ENCODE peak calls at places on chromosomes 6 and 20, in ten cellular contexts. G is iris pigment epithelial cell; S is HEK293T; V is cardiac fibroblast; A is activated CD4-positive, alpha-beta T cell treated with anti-CD3 and anti-CD28 coated beads, Interleukin-2, amount 50 U/mL, for 24 hours; T is fibroblast of mammary gland; C is AG20443; K is T-cell; N is stimulated activated CD8-positive, alpha-beta memory T cell treated with anti-CD3 and anti-CD28 coated beads, Interleukin-15, amount 100 ng/mL, for 4 hours; M is NCI-H82. L is an unnamed sample.

GRCh38 chr6:3779574-3779849 is 28.0 kb upstream of the PXDC1 start:
- DNase-seq in G (no peak), S (no peak), V (no peak), A (no peak), T (no peak), C (no peak), K (no peak), N (no peak), M (no peak), L (no peak)

GRCh38 chr20:49283176-49283702 is 5.4 kb upstream of the ZNFX1 start:
- DNase-seq in G (no peak), S (no peak), V (no peak), A (no peak), T (no peak), C (no peak), K (no peak), N (no peak), M (peak), L (no peak)

GRCh38 chr20:44442298-44443070 is 33.2 kb upstream of the TTPAL start:
- DNase-seq in G (no peak), S (no peak), V (no peak), A (no peak), T (peak), C (peak), K (no peak), N (no peak), M (no peak), L (no peak)

GRCh38 chr20:13302647-13303425 is 81.8 kb downstream of the ISM1 start:
- DNase-seq in G (peak), S (peak), V (peak), A (no peak), T (peak), C (peak), K (peak), N (no peak), M (peak), L (peak)

GRCh38 chr6:87714093-87714809 is 12.2 kb upstream of the AKIRIN2 start:
- DNase-seq in G (peak), S (no peak), V (peak), A (no peak), T (peak), C (peak), K (no peak), N (no peak), M (no peak), L (peak)

GRCh38 chr6:155493694-155494143 is 38.1 kb upstream of the NOX3 start:
- DNase-seq in G (peak), S (no peak), V (peak), A (no peak), T (peak), C (peak), K (no peak), N (no peak), M (peak), L (peak)

GRCh38 chr20:48286571-48287551 is 501.6 kb upstream of the SULF2 start:
- DNase-seq in G (no peak), S (no peak), V (peak), A (no peak), T (no peak), C (peak), K (no peak), N (no peak), M (peak), L (no peak)

GRCh38 chr20:53579581-53580375 is 13.9 kb downstream of the ZNF217 start:
- DNase-seq in G (peak), S (peak), V (peak), A (no peak), T (peak), C (peak), K (no peak), N (no peak), M (no peak), L (peak)

GRCh38 chr6:157381631-157382621 is 936 bp downstream of the ZDHHC14 start:
- DNase-seq in G (peak), S (peak), V (peak), A (peak), T (peak), C (peak), K (peak), N (peak), M (peak), L (peak)

GRCh38 chr20:60695223-60695622 is 556.8 kb upstream of the CDH4 start:
- DNase-seq in G (peak), S (no peak), V (peak), A (no peak), T (peak), C (peak), K (no peak), N (no peak), M (no peak), L (no peak)

GRCh38 chr6:158441639-158442308 is 118.1 kb upstream of the TMEM181 start:
- DNase-seq in G (peak), S (no peak), V (no peak), A (no peak), T (peak), C (no peak), K (no peak), N (no peak), M (no peak), L (no peak)

GRCh38 chr6:144657691-144658090 is 372.6 kb downstream of the UTRN start:
- DNase-seq in G (peak), S (peak), V (no peak), A (no peak), T (no peak), C (no peak), K (no peak), N (no peak), M (no peak), L (peak)

GRCh38 chr6:96803106-96803481 is 34.2 kb downstream of the GPR63 start:
- DNase-seq in G (no peak), S (no peak), V (no peak), A (no peak), T (no peak), C (no peak), K (no peak), N (no peak), M (no peak), L (no peak)

GRCh38 chr20:46311039-46311650 is 2.8 kb upstream of the CDH22 start:
- DNase-seq in G (no peak), S (no peak), V (no peak), A (no peak), T (no peak), C (no peak), K (no peak), N (no peak), M (no peak), L (peak)

GRCh38 chr6:154236646-154237236 is 119.9 kb downstream of the IPCEF1 start:
- DNase-seq in G (no peak), S (no peak), V (no peak), A (no peak), T (no peak), C (no peak), K (no peak), N (no peak), M (no peak), L (no peak)

GRCh38 chr6:21987501-21987957 is 309.3 kb downstream of the PRL start:
- DNase-seq in G (peak), S (peak), V (peak), A (no peak), T (peak), C (peak), K (no peak), N (no peak), M (no peak), L (peak)

GRCh38 chr20:47411161-47411560 is 54.7 kb upstream of the ZMYND8 start:
- DNase-seq in G (no peak), S (no peak), V (no peak), A (no peak), T (no peak), C (no peak), K (no peak), N (no peak), M (no peak), L (no peak)

GRCh38 chr6:56144538-56145324 is 102.6 kb downstream of the COL21A1 start:
- DNase-seq in G (peak), S (no peak), V (peak), A (no peak), T (peak), C (peak), K (no peak), N (no peak), M (no peak), L (no peak)

GRCh38 chr6:90178294-90178678 is 118.4 kb downstream of the BACH2 start:
- DNase-seq in G (no peak), S (no peak), V (no peak), A (no peak), T (no peak), C (no peak), K (no peak), N (no peak), M (no peak), L (no peak)

GRCh38 chr6:38990475-38990874 is 58.1 kb upstream of the GLP1R start:
- DNase-seq in G (no peak), S (no peak), V (no peak), A (no peak), T (no peak), C (no peak), K (no peak), N (no peak), M (no peak), L (no peak)

GRCh38 chr6:52186480-52186879 is 305 bp downstream of the IL17A start:
- DNase-seq in G (no peak), S (no peak), V (no peak), A (no peak), T (no peak), C (no peak), K (no peak), N (no peak), M (no peak), L (no peak)

GRCh38 chr6:73832313-73832712 is 136.3 kb downstream of the CD109 start:
- DNase-seq in G (no peak), S (no peak), V (peak), A (no peak), T (peak), C (no peak), K (no peak), N (no peak), M (no peak), L (no peak)

GRCh38 chr6:27668442-27669275 is 195.8 kb upstream of the ZNF184 start:
- DNase-seq in G (peak), S (peak), V (peak), A (peak), T (peak), C (peak), K (no peak), N (no peak), M (peak), L (peak)

GRCh38 chr6:132161283-132161682 is 210.1 kb upstream of the CCN2 start:
- DNase-seq in G (peak), S (peak), V (peak), A (no peak), T (peak), C (peak), K (no peak), N (no peak), M (peak), L (peak)

GRCh38 chr6:51077967-51078518 is 259.4 kb downstream of the TFAP2B start:
- DNase-seq in G (no peak), S (no peak), V (no peak), A (no peak), T (no peak), C (no peak), K (no peak), N (no peak), M (peak), L (peak)

GRCh38 chr6:170152989-170153388 is 137.9 kb downstream of the DLL1 start:
- DNase-seq in G (peak), S (no peak), V (peak), A (no peak), T (no peak), C (no peak), K (no peak), N (no peak), M (no peak), L (peak)

GRCh38 chr6:120938164-120938875 is 396.0 kb downstream of the TBC1D32 start:
- DNase-seq in G (no peak), S (no peak), V (no peak), A (no peak), T (no peak), C (no peak), K (no peak), N (no peak), M (no peak), L (no peak)

GRCh38 chr6:138290563-138290962 is 72.3 kb upstream of the PBOV1 start:
- DNase-seq in G (no peak), S (no peak), V (no peak), A (no peak), T (no peak), C (no peak), K (no peak), N (no peak), M (no peak), L (no peak)

GRCh38 chr6:25717856-25718740 is 36.4 kb upstream of the SLC17A4 start:
- DNase-seq in G (peak), S (peak), V (peak), A (no peak), T (peak), C (peak), K (no peak), N (no peak), M (peak), L (no peak)

GRCh38 chr20:36745234-36745926 is 510 bp downstream of the NDRG3 start:
- DNase-seq in G (no peak), S (peak), V (no peak), A (no peak), T (no peak), C (no peak), K (no peak), N (no peak), M (peak), L (no peak)

GRCh38 chr6:28446818-28447511 is 3.7 kb upstream of the ZSCAN23 start:
- DNase-seq in G (peak), S (peak), V (no peak), A (no peak), T (peak), C (no peak), K (no peak), N (no peak), M (peak), L (no peak)

GRCh38 chr6:155054851-155055250 is 59.7 kb downstream of the TIAM2 start:
- DNase-seq in G (no peak), S (no peak), V (no peak), A (no peak), T (no peak), C (peak), K (no peak), N (no peak), M (no peak), L (no peak)

GRCh38 chr20:4244700-4245485 is 229.5 kb upstream of the RNF24 start:
- DNase-seq in G (no peak), S (no peak), V (no peak), A (no peak), T (peak), C (no peak), K (no peak), N (no peak), M (no peak), L (no peak)

GRCh38 chr6:142868917-142869316 is 76.1 kb downstream of the HIVEP2 start:
- DNase-seq in G (no peak), S (no peak), V (peak), A (no peak), T (no peak), C (no peak), K (no peak), N (no peak), M (no peak), L (no peak)

GRCh38 chr6:32960563-32960962 is 7.7 kb upstream of the HLA-DMA start:
- DNase-seq in G (no peak), S (no peak), V (no peak), A (no peak), T (no peak), C (no peak), K (no peak), N (no peak), M (no peak), L (no peak)